ENCODE peak calls at places on chromosomes 4 and X, in ten cellular contexts. W is uterus, Y is RWPE2, B is tibial nerve, M is sigmoid colon, F is thoracic aorta, I is brain microvascular endothelial cell, V is transverse colon, A is MM.1S, N is SK-N-SH. L is an unnamed sample.

GRCh38 chr4:5979981-5980380 is 38.2 kb downstream of the C4orf50 start:
- DNase-seq in V (no peak), B (no peak), N (peak), A (peak), I (no peak), Y (peak), M (no peak), W (peak), F (no peak), L (no peak)

GRCh38 chr4:7134737-7135388 is 57.5 kb upstream of the SORCS2 start:
- DNase-seq in V (peak), W (peak), A (no peak), Y (no peak), B (peak), F (no peak), I (peak), M (peak), N (no peak), L (peak)

GRCh38 chr4:31518796-31519250 is 798.7 kb downstream of the PCDH7 start:
- DNase-seq in W (no peak), N (no peak), I (peak), B (no peak), V (no peak), A (no peak), Y (no peak), M (no peak), F (no peak), L (no peak)

GRCh38 chrX:19833034-19833677 is 54.2 kb downstream of the SH3KBP1 start:
- DNase-seq in Y (no peak), M (no peak), A (no peak), B (no peak), W (no peak), V (no peak), N (no peak), I (no peak), F (no peak), L (no peak)

GRCh38 chrX:41275661-41276609 is 58.0 kb upstream of the DDX3X start:
- DNase-seq in F (no peak), V (peak), W (peak), B (peak), A (peak), I (peak), N (peak), M (peak), Y (peak), L (no peak)

GRCh38 chr4:183291070-183291469 is 29.0 kb downstream of the CLDN22 start:
- DNase-seq in Y (no peak), F (no peak), B (no peak), W (no peak), M (no peak), I (no peak), A (no peak), N (no peak), V (no peak), L (no peak)

GRCh38 chrX:17046478-17047097 is 100.1 kb downstream of the REPS2 start:
- DNase-seq in N (peak), A (peak), M (peak), B (peak), I (peak), F (peak), V (peak), W (peak), Y (no peak), L (peak)

GRCh38 chr4:15003441-15003890 is 1.2 kb downstream of the CPEB2 start:
- DNase-seq in B (peak), W (peak), F (no peak), Y (peak), M (peak), I (no peak), A (peak), V (peak), N (peak), L (no peak)

GRCh38 chrX:41333744-41333993 is 293 bp upstream of the DDX3X start:
- DNase-seq in Y (peak), A (peak), F (peak), W (peak), I (peak), M (peak), N (no peak), B (peak), V (no peak), L (peak)

GRCh38 chrX:22296871-22297270 is 24.2 kb downstream of the CBLL2 start:
- DNase-seq in B (no peak), M (no peak), A (no peak), I (no peak), V (no peak), Y (no peak), W (no peak), N (no peak), F (no peak), L (no peak)

DNA sequence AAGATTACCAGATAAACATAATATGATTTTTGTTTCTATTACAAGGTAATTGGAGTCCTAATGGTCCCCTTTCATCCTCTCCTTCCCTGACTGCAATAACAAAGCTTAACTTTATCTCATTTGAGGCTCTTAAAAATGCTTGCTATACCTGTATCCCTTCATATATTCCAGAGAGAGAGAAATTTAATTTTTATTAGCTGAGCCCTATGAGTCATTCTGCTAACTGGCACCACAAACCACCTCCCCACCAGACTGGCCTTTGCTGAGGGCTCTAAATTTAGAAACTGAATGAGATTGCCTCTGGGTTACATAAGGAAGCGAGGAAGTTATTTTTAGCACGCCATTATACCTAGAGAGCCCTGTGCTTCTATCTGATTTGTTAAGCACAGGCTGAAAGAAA is 27.4 kb downstream of the CBLL2 start:
- DNase-seq in W (peak), A (peak), Y (no peak), M (peak), I (peak), B (no peak), V (no peak), N (peak), F (no peak), L (no peak)
- H3K4me3 ChIP-seq in W (no peak), A (peak), Y (no peak), M (no peak), I (no peak), B (no peak), V (no peak), N (no peak), F (peak), L (no peak)

GRCh38 chrX:110145854-110146253 is 142.9 kb downstream of the TMEM164 start:
- DNase-seq in I (peak), Y (no peak), A (peak), N (peak), W (peak), M (no peak), V (no peak), F (no peak), B (no peak), L (no peak)
- H3K27ac ChIP-seq in I (no peak), Y (no peak), A (peak), N (no peak), W (no peak), M (no peak), V (no peak), F (peak), B (no peak), L (no peak)

DNA sequence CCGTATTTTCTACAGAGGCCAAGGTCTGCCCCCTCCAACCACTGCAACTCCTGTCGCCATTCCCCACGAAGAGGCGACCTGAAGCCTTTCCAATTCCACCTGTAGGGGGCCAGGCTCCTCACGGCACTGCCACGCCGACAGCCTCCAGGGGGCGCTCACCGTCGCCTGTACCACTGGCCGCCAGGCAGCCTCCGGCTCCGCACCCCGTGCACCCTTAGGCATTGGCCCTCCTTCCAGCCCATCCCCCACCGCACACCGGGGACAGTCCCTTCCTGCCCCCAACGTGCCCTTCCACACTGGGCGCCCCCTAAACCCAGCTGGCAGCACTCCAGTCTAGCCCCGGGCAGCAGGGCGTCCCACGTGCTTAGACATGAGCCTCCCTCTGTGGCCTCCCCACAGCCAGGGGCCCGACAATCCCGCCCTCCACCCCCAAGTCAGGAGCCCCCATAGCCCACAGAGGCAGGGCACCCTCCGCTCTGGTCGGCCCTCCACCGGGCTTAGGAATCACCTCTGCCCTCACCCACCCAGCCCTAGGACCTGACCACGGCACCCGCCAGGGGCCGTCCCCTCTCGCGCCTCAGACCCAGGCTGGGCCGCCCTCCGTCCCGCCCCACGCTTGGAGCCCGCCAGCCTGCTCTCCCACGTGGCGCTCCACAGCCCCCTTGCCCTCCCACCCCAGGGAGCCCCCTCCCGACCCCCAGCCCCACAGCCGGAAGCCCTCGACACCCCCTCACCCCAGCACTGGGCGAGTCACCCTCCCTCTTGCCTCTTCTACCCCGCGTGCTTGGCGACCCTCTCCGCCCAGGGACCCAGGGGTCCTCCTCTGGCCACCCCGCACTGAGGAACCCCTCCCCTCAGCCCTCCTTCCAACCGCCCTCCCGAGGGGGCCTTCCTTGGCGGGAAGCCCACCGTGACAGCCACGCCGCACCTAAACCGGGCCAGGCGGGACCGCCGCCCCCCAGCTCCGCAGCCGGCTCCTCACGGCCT is 711 bp downstream of the PNMA6E start:
- DNase-seq in I (no peak), Y (no peak), A (peak), W (no peak), V (peak), N (peak), B (no peak), M (no peak), F (no peak), L (no peak)
- TF ChIP-seq CTCF in I (peak), Y (peak), A (peak), W (peak), V (peak), N (peak), B (no peak), M (no peak), F (peak), L (peak)

GRCh38 chr4:75858721-75859120 is 43.5 kb downstream of the PPEF2 start:
- DNase-seq in W (no peak), I (no peak), Y (no peak), V (no peak), N (no peak), M (no peak), B (no peak), F (no peak), A (no peak), L (no peak)
- H3K4me3 ChIP-seq in W (no peak), I (no peak), Y (no peak), V (no peak), N (no peak), M (no peak), B (no peak), F (no peak), A (no peak), L (no peak)

L was measured in AG04450.